ENCODE peak calls at places on chromosomes 4 and X, in ten cellular contexts. Y, H, S, J, N, U, T, M, C and B are unnamed samples.
A peak's percentile ranks its signal among the peaks of the same experiment; 100 is the strongest.

GRCh38 chrX:1533083-1533482 is 3.9 kb downstream of the P2RY8 start:
- DNase-seq in Y (no peak), H (no peak), S (no peak), J (no peak), N (no peak), U (no peak), T (no peak), M (no peak), C (no peak), B (no peak)

GRCh38 chr4:76658231-76659102 is 223.4 kb downstream of the SHROOM3 start:
- DNase-seq in Y (peak; percentile 72), H (no peak), S (no peak), J (no peak), N (peak; percentile 94), U (no peak), T (no peak), M (no peak), C (no peak), B (no peak)

GRCh38 chrX:123277347-123277746 is 93.3 kb downstream of the GRIA3 start:
- DNase-seq in Y (no peak), H (no peak), S (no peak), J (no peak), N (no peak), U (no peak), T (no peak), M (no peak), C (no peak), B (no peak)

GRCh38 chr4:40923326-40924095 is 173.8 kb downstream of the NSUN7 start:
- DNase-seq in Y (no peak), H (no peak), S (no peak), J (no peak), N (no peak), U (no peak), T (no peak), M (no peak), C (no peak), B (no peak)

GRCh38 chrX:70656304-70656703 is 211.7 kb downstream of the DLG3 start:
- DNase-seq in Y (no peak), H (no peak), S (no peak), J (no peak), N (no peak), U (no peak), T (no peak), M (no peak), C (no peak), B (no peak)

GRCh38 chr4:53592686-53593641 is 1.7 kb upstream of the LNX1 start:
- DNase-seq in Y (no peak), H (peak; percentile 22), S (no peak), J (peak; percentile 68), N (peak; percentile 20), U (no peak), T (peak; percentile 70), M (no peak), C (no peak), B (peak; percentile 73)

GRCh38 chr4:172786039-172786792 is 382.4 kb upstream of the GALNT7 start:
- DNase-seq in Y (no peak), H (no peak), S (no peak), J (no peak), N (peak; percentile 53), U (no peak), T (peak; percentile 76), M (no peak), C (no peak), B (no peak)

GRCh38 chrX:129956145-129956544 is 26.3 kb upstream of the BCORL1 start:
- DNase-seq in Y (no peak), H (no peak), S (no peak), J (no peak), N (no peak), U (no peak), T (no peak), M (no peak), C (no peak), B (no peak)

GRCh38 chr4:122932763-122933162 is 10.4 kb upstream of the NUDT6 start:
- DNase-seq in Y (no peak), H (no peak), S (no peak), J (no peak), N (no peak), U (no peak), T (no peak), M (no peak), C (no peak), B (no peak)

GRCh38 chrX:14697453-14697852 is 168.1 kb downstream of the GLRA2 start:
- DNase-seq in Y (no peak), H (no peak), S (no peak), J (no peak), N (no peak), U (no peak), T (no peak), M (no peak), C (no peak), B (no peak)

GRCh38 chr4:51932261-51932660 is 87.9 kb downstream of the LRRC66 start:
- DNase-seq in Y (peak; percentile 81), H (no peak), S (no peak), J (no peak), N (peak; percentile 94), U (peak; percentile 29), T (no peak), M (no peak), C (no peak), B (no peak)

DNA sequence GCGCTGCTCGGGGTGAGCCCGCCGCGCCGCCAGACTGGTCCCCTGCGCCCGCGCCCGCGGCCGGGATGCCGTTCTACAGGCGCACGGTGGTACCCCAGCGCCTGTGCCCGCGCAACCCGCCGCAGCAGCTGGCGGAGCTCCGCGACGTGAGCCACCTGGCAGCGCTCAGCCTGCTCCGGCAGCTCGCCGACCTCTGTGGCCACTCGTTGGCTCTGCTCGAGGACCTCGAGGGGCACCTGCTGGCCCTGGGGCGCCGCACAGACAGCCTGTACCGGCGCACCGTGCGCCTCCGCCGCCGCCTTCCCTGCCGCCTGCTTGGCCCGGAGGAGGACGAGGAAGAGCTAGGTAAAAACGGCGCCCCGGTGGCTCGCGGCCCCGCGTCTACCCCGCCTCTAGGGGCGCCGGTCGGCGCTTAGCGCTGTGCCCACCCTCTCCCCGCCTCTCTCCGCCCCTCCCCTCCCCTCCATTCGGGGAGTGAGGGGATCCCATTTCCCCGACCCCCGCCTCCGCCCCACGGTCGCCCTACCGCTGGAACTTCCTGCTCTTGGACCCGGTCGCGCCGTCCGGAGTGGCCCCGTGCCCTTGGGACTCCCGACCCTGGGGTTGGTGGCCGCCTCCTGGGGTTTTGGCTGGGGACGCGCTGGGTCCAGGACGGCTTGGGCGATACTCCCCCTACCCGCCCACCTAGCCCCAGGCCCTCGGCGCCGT is 532 bp downstream of the NHSL2 start:
- DNase-seq in Y (no peak), H (peak; percentile 15), S (no peak), J (no peak), N (no peak), U (no peak), T (no peak), M (no peak), C (no peak), B (no peak)
- H3K4me3 ChIP-seq in Y (peak overlapping the region; percentile 62), H (peak overlapping the region; percentile 63), S (peak overlapping the region; percentile 48), J (peak overlapping the region; percentile 33), N (peak overlapping the region; percentile 49), U (peak overlapping the region; percentile 53), T (peak overlapping the region; percentile 46), M (peak overlapping the region; percentile 41), C (peak overlapping the region; percentile 36), B (peak overlapping the region; percentile 44)

GRCh38 chr4:95549246-95550138 is 719 bp upstream of the UNC5C start:
- DNase-seq in Y (no peak), H (peak; percentile 77), S (no peak), J (peak; percentile 81), N (peak; percentile 52), U (peak; percentile 25), T (peak; percentile 67), M (no peak), C (no peak), B (peak; percentile 75)

GRCh38 chr4:95546866-95547707 is 1.7 kb downstream of the UNC5C start:
- DNase-seq in Y (no peak), H (no peak), S (no peak), J (no peak), N (no peak), U (no peak), T (no peak), M (no peak), C (no peak), B (no peak)

GRCh38 chr4:95550566-95550965 is 1.8 kb upstream of the UNC5C start:
- DNase-seq in Y (no peak), H (no peak), S (no peak), J (no peak), N (no peak), U (no peak), T (no peak), M (no peak), C (no peak), B (no peak)

GRCh38 chr4:95547708-95548471 is 883 bp downstream of the UNC5C start:
- DNase-seq in Y (no peak), H (peak; percentile 25), S (no peak), J (peak; percentile 68), N (peak; percentile 37), U (peak; percentile 9), T (peak; percentile 56), M (no peak), C (no peak), B (no peak)

DNA sequence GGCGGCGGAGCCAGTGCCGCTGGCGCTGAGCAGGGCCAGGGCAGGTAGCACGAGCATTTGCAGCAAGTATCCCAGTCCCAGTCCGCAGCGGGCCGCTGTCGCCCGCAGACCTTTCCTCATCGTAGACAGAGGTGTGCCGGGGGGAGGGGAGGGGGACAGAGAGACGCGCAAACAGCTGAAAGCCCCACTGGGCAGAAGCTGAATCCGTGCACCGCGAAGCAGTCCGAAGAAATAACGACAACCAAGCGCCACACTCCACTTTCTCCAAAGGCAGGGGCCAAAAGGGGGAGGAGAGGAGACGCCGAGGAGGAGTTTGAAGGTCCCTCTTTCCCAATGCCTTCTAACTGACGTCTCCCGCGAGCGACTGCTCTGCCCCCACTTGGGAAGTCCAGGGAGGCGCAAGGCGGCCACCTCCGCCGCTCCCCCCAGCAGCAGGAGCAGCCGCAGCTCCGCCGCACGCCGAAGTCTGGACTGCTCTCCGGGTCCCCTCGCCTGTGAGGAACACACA is at the start of gene UNC5C:
- DNase-seq in Y (no peak), H (peak; percentile 80), S (no peak), J (peak; percentile 90), N (peak; percentile 76), U (peak; percentile 14), T (peak; percentile 56), M (peak; percentile 95), C (no peak), B (peak; percentile 78)
- TF ChIP-seq CTCF in Y (no peak), H (no peak), S (no peak), J (no peak), N (no peak), U (peak; percentile 24), T (no peak), M (no peak), C (no peak), B (no peak)

GRCh38 chr4:2058264-2059033 is 678 bp upstream of the NAT8L start:
- DNase-seq in Y (no peak), H (peak; percentile 9), S (no peak), J (no peak), N (no peak), U (no peak), T (peak; percentile 42), M (no peak), C (no peak), B (no peak)
- H3K4me3 ChIP-seq in Y (no peak overlapping the region), H (peak overlapping the region; percentile 62), S (peak overlapping the region; percentile 44), J (peak overlapping the region; percentile 56), N (no peak overlapping the region), U (peak overlapping the region; percentile 3), T (peak overlapping the region; percentile 41), M (peak overlapping the region; percentile 23), C (peak overlapping the region; percentile 52), B (peak overlapping the region; percentile 30)

DNA sequence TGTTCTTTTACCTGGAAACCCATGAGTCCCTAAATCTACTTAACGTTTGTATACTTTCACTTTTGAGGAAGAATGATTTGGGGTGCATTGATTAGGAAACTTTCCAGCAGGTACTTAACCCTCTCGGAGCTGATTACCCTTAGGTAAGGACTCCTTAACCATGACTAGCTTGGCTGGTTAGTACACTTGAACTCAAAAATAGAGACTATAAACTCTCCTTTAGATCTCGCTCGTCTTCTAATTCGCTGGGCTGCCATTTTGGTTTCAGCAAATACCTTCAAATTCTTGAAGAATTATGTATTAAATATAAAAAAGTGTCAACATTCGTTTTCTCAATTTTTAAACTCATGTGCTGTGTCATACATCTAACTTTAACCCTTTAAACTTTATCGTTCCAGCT is 2.0 kb downstream of the USP9X start:
- DNase-seq in Y (no peak), H (no peak), S (no peak), J (no peak), N (no peak), U (no peak), T (no peak), M (no peak), C (no peak), B (no peak)
- TF ChIP-seq CTCF in Y (no peak), H (no peak), S (no peak), J (no peak), N (no peak), U (no peak), T (no peak), M (no peak), C (no peak), B (no peak)